ENCODE peak calls at places on chromosomes 13 and 19, in six cellular contexts. One of them, this sample, is unnamed.

GRCh38 chr13:48222358-48223015 is 10.5 kb upstream of the ITM2B start:
- DNase-seq in NCI-H187: no peak
- DNase-seq in stimulated activated CD8-positive, alpha-beta memory T cell treated with anti-CD3 and anti-CD28 coated beads, Interleukin-7, amount 100 ng/mL, for 1 hour: no peak
- DNase-seq in CD8-positive, alpha-beta T cell: no peak
- DNase-seq in AG09309: no peak
- DNase-seq in stimulated activated CD4-positive, alpha-beta T cell treated with anti-CD3 and anti-CD28 coated beads, TNF-alpha, amount 100 ng/mL, for 48 hours: no peak
- DNase-seq in this sample: no peak

GRCh38 chr19:4130635-4131438 is 6.9 kb upstream of the MAP2K2 start:
- DNase-seq in NCI-H187: no peak
- DNase-seq in stimulated activated CD4-positive, alpha-beta T cell treated with anti-CD3 and anti-CD28 coated beads, TNF-alpha, amount 100 ng/mL, for 48 hours: no peak
- DNase-seq in CD8-positive, alpha-beta T cell: no peak
- DNase-seq in stimulated activated CD8-positive, alpha-beta memory T cell treated with anti-CD3 and anti-CD28 coated beads, Interleukin-7, amount 100 ng/mL, for 1 hour: no peak
- DNase-seq in AG09309: no peak
- DNase-seq in this sample: peak; percentile 66

GRCh38 chr13:48403151-48403631 is 9.7 kb downstream of the LPAR6 start:
- DNase-seq in AG09309: no peak
- DNase-seq in stimulated activated CD4-positive, alpha-beta T cell treated with anti-CD3 and anti-CD28 coated beads, TNF-alpha, amount 100 ng/mL, for 48 hours: no peak
- DNase-seq in stimulated activated CD8-positive, alpha-beta memory T cell treated with anti-CD3 and anti-CD28 coated beads, Interleukin-7, amount 100 ng/mL, for 1 hour: no peak
- DNase-seq in NCI-H187: no peak
- DNase-seq in CD8-positive, alpha-beta T cell: no peak
- DNase-seq in this sample: no peak

GRCh38 chr19:49669511-49669910 is 3.8 kb downstream of the BCL2L12 start:
- DNase-seq in stimulated activated CD8-positive, alpha-beta memory T cell treated with anti-CD3 and anti-CD28 coated beads, Interleukin-7, amount 100 ng/mL, for 1 hour: no peak
- DNase-seq in stimulated activated CD4-positive, alpha-beta T cell treated with anti-CD3 and anti-CD28 coated beads, TNF-alpha, amount 100 ng/mL, for 48 hours: no peak
- DNase-seq in NCI-H187: no peak
- DNase-seq in AG09309: no peak
- DNase-seq in CD8-positive, alpha-beta T cell: no peak
- DNase-seq in this sample: no peak

GRCh38 chr13:95524270-95524901 is 28.1 kb upstream of the CLDN10 start:
- DNase-seq in CD8-positive, alpha-beta T cell: no peak
- DNase-seq in stimulated activated CD4-positive, alpha-beta T cell treated with anti-CD3 and anti-CD28 coated beads, TNF-alpha, amount 100 ng/mL, for 48 hours: no peak
- DNase-seq in NCI-H187: no peak
- DNase-seq in AG09309: no peak
- DNase-seq in stimulated activated CD8-positive, alpha-beta memory T cell treated with anti-CD3 and anti-CD28 coated beads, Interleukin-7, amount 100 ng/mL, for 1 hour: no peak
- DNase-seq in this sample: no peak

GRCh38 chr19:55637534-55637933 is 3.3 kb upstream of the ZNF580 start:
- DNase-seq in stimulated activated CD4-positive, alpha-beta T cell treated with anti-CD3 and anti-CD28 coated beads, TNF-alpha, amount 100 ng/mL, for 48 hours: no peak
- DNase-seq in NCI-H187: no peak
- DNase-seq in stimulated activated CD8-positive, alpha-beta memory T cell treated with anti-CD3 and anti-CD28 coated beads, Interleukin-7, amount 100 ng/mL, for 1 hour: no peak
- DNase-seq in CD8-positive, alpha-beta T cell: no peak
- DNase-seq in AG09309: no peak
- DNase-seq in this sample: no peak

GRCh38 chr19:46609511-46610412 is 8.6 kb downstream of the CALM3 start:
- DNase-seq in stimulated activated CD4-positive, alpha-beta T cell treated with anti-CD3 and anti-CD28 coated beads, TNF-alpha, amount 100 ng/mL, for 48 hours: no peak
- DNase-seq in CD8-positive, alpha-beta T cell: no peak
- DNase-seq in NCI-H187: no peak
- DNase-seq in AG09309: no peak
- DNase-seq in stimulated activated CD8-positive, alpha-beta memory T cell treated with anti-CD3 and anti-CD28 coated beads, Interleukin-7, amount 100 ng/mL, for 1 hour: no peak
- DNase-seq in this sample: no peak

GRCh38 chr19:39645800-39646411 is 9.8 kb upstream of the LGALS16 start:
- DNase-seq in AG09309: no peak
- DNase-seq in stimulated activated CD4-positive, alpha-beta T cell treated with anti-CD3 and anti-CD28 coated beads, TNF-alpha, amount 100 ng/mL, for 48 hours: no peak
- DNase-seq in NCI-H187: no peak
- DNase-seq in CD8-positive, alpha-beta T cell: no peak
- DNase-seq in stimulated activated CD8-positive, alpha-beta memory T cell treated with anti-CD3 and anti-CD28 coated beads, Interleukin-7, amount 100 ng/mL, for 1 hour: no peak
- DNase-seq in this sample: no peak

GRCh38 chr19:18438331-18439024 is 545 bp upstream of the ISYNA1 start:
- DNase-seq in NCI-H187: no peak
- DNase-seq in stimulated activated CD8-positive, alpha-beta memory T cell treated with anti-CD3 and anti-CD28 coated beads, Interleukin-7, amount 100 ng/mL, for 1 hour: no peak
- DNase-seq in stimulated activated CD4-positive, alpha-beta T cell treated with anti-CD3 and anti-CD28 coated beads, TNF-alpha, amount 100 ng/mL, for 48 hours: no peak
- DNase-seq in CD8-positive, alpha-beta T cell: no peak
- DNase-seq in AG09309: no peak
- DNase-seq in this sample: no peak

GRCh38 chr19:34482380-34483250 is 1.1 kb downstream of the WTIP start:
- DNase-seq in AG09309: no peak
- DNase-seq in NCI-H187: no peak
- DNase-seq in stimulated activated CD8-positive, alpha-beta memory T cell treated with anti-CD3 and anti-CD28 coated beads, Interleukin-7, amount 100 ng/mL, for 1 hour: no peak
- DNase-seq in stimulated activated CD4-positive, alpha-beta T cell treated with anti-CD3 and anti-CD28 coated beads, TNF-alpha, amount 100 ng/mL, for 48 hours: no peak
- DNase-seq in CD8-positive, alpha-beta T cell: no peak
- DNase-seq in this sample: no peak

GRCh38 chr19:1612114-1613086 is 7.1 kb upstream of the UQCR11 start:
- DNase-seq in NCI-H187: no peak
- DNase-seq in stimulated activated CD8-positive, alpha-beta memory T cell treated with anti-CD3 and anti-CD28 coated beads, Interleukin-7, amount 100 ng/mL, for 1 hour: no peak
- DNase-seq in stimulated activated CD4-positive, alpha-beta T cell treated with anti-CD3 and anti-CD28 coated beads, TNF-alpha, amount 100 ng/mL, for 48 hours: no peak
- DNase-seq in AG09309: no peak
- DNase-seq in CD8-positive, alpha-beta T cell: no peak
- DNase-seq in this sample: no peak

GRCh38 chr19:19385900-19386339 is 19.6 kb upstream of the GATAD2A start:
- DNase-seq in CD8-positive, alpha-beta T cell: peak; percentile 57
- DNase-seq in AG09309: no peak
- DNase-seq in stimulated activated CD4-positive, alpha-beta T cell treated with anti-CD3 and anti-CD28 coated beads, TNF-alpha, amount 100 ng/mL, for 48 hours: peak; percentile 37
- DNase-seq in stimulated activated CD8-positive, alpha-beta memory T cell treated with anti-CD3 and anti-CD28 coated beads, Interleukin-7, amount 100 ng/mL, for 1 hour: no peak
- DNase-seq in NCI-H187: no peak
- DNase-seq in this sample: no peak

GRCh38 chr19:34555447-34555846 is 73.9 kb downstream of the WTIP start:
- DNase-seq in NCI-H187: no peak
- DNase-seq in CD8-positive, alpha-beta T cell: no peak
- DNase-seq in stimulated activated CD8-positive, alpha-beta memory T cell treated with anti-CD3 and anti-CD28 coated beads, Interleukin-7, amount 100 ng/mL, for 1 hour: no peak
- DNase-seq in stimulated activated CD4-positive, alpha-beta T cell treated with anti-CD3 and anti-CD28 coated beads, TNF-alpha, amount 100 ng/mL, for 48 hours: no peak
- DNase-seq in AG09309: no peak
- DNase-seq in this sample: no peak

GRCh38 chr13:21051675-21052074 is 9.7 kb downstream of the LATS2 start:
- DNase-seq in AG09309: no peak
- DNase-seq in stimulated activated CD4-positive, alpha-beta T cell treated with anti-CD3 and anti-CD28 coated beads, TNF-alpha, amount 100 ng/mL, for 48 hours: no peak
- DNase-seq in CD8-positive, alpha-beta T cell: no peak
- DNase-seq in NCI-H187: no peak
- DNase-seq in stimulated activated CD8-positive, alpha-beta memory T cell treated with anti-CD3 and anti-CD28 coated beads, Interleukin-7, amount 100 ng/mL, for 1 hour: no peak
- DNase-seq in this sample: no peak

GRCh38 chr19:49338023-49338677 is 2.9 kb downstream of the CD37 start:
- DNase-seq in CD8-positive, alpha-beta T cell: no peak
- DNase-seq in NCI-H187: no peak
- DNase-seq in stimulated activated CD8-positive, alpha-beta memory T cell treated with anti-CD3 and anti-CD28 coated beads, Interleukin-7, amount 100 ng/mL, for 1 hour: no peak
- DNase-seq in stimulated activated CD4-positive, alpha-beta T cell treated with anti-CD3 and anti-CD28 coated beads, TNF-alpha, amount 100 ng/mL, for 48 hours: no peak
- DNase-seq in AG09309: no peak
- DNase-seq in this sample: no peak

GRCh38 chr13:86601351-86601750 is 802.1 kb upstream of the SLITRK6 start:
- DNase-seq in NCI-H187: no peak
- DNase-seq in stimulated activated CD4-positive, alpha-beta T cell treated with anti-CD3 and anti-CD28 coated beads, TNF-alpha, amount 100 ng/mL, for 48 hours: no peak
- DNase-seq in AG09309: no peak
- DNase-seq in stimulated activated CD8-positive, alpha-beta memory T cell treated with anti-CD3 and anti-CD28 coated beads, Interleukin-7, amount 100 ng/mL, for 1 hour: no peak
- DNase-seq in CD8-positive, alpha-beta T cell: no peak
- DNase-seq in this sample: no peak

GRCh38 chr19:5340637-5341447 is at the start of gene PTPRS:
- DNase-seq in NCI-H187: peak; percentile 43
- DNase-seq in AG09309: no peak
- DNase-seq in CD8-positive, alpha-beta T cell: peak; percentile 85
- DNase-seq in stimulated activated CD4-positive, alpha-beta T cell treated with anti-CD3 and anti-CD28 coated beads, TNF-alpha, amount 100 ng/mL, for 48 hours: peak; percentile 36
- DNase-seq in stimulated activated CD8-positive, alpha-beta memory T cell treated with anti-CD3 and anti-CD28 coated beads, Interleukin-7, amount 100 ng/mL, for 1 hour: peak; percentile 34
- DNase-seq in this sample: peak; percentile 26

GRCh38 chr19:12482505-12482886 is 2.1 kb downstream of the ZNF709 start:
- DNase-seq in stimulated activated CD4-positive, alpha-beta T cell treated with anti-CD3 and anti-CD28 coated beads, TNF-alpha, amount 100 ng/mL, for 48 hours: no peak
- DNase-seq in CD8-positive, alpha-beta T cell: no peak
- DNase-seq in stimulated activated CD8-positive, alpha-beta memory T cell treated with anti-CD3 and anti-CD28 coated beads, Interleukin-7, amount 100 ng/mL, for 1 hour: no peak
- DNase-seq in AG09309: no peak
- DNase-seq in NCI-H187: no peak
- DNase-seq in this sample: no peak

GRCh38 chr13:76879211-76879875 is 6.9 kb downstream of the KCTD12 start:
- DNase-seq in AG09309: peak; percentile 79
- DNase-seq in stimulated activated CD8-positive, alpha-beta memory T cell treated with anti-CD3 and anti-CD28 coated beads, Interleukin-7, amount 100 ng/mL, for 1 hour: peak; percentile 16
- DNase-seq in NCI-H187: no peak
- DNase-seq in CD8-positive, alpha-beta T cell: peak; percentile 63
- DNase-seq in stimulated activated CD4-positive, alpha-beta T cell treated with anti-CD3 and anti-CD28 coated beads, TNF-alpha, amount 100 ng/mL, for 48 hours: peak; percentile 29
- DNase-seq in this sample: no peak

GRCh38 chr19:48683349-48683748 is 10.5 kb upstream of the NTN5 start:
- DNase-seq in AG09309: no peak
- DNase-seq in NCI-H187: no peak
- DNase-seq in stimulated activated CD8-positive, alpha-beta memory T cell treated with anti-CD3 and anti-CD28 coated beads, Interleukin-7, amount 100 ng/mL, for 1 hour: peak; percentile 5
- DNase-seq in stimulated activated CD4-positive, alpha-beta T cell treated with anti-CD3 and anti-CD28 coated beads, TNF-alpha, amount 100 ng/mL, for 48 hours: no peak
- DNase-seq in CD8-positive, alpha-beta T cell: peak; percentile 44
- DNase-seq in this sample: no peak

GRCh38 chr19:13060964-13061927 is 41.4 kb downstream of the LYL1 start:
- DNase-seq in AG09309: no peak
- DNase-seq in CD8-positive, alpha-beta T cell: peak; percentile 82
- DNase-seq in stimulated activated CD8-positive, alpha-beta memory T cell treated with anti-CD3 and anti-CD28 coated beads, Interleukin-7, amount 100 ng/mL, for 1 hour: peak; percentile 71
- DNase-seq in NCI-H187: peak; percentile 22
- DNase-seq in stimulated activated CD4-positive, alpha-beta T cell treated with anti-CD3 and anti-CD28 coated beads, TNF-alpha, amount 100 ng/mL, for 48 hours: peak; percentile 40
- DNase-seq in this sample: no peak

GRCh38 chr19:11451942-11452813 is 16.7 kb downstream of the PRKCSH start:
- DNase-seq in CD8-positive, alpha-beta T cell: no peak
- DNase-seq in stimulated activated CD8-positive, alpha-beta memory T cell treated with anti-CD3 and anti-CD28 coated beads, Interleukin-7, amount 100 ng/mL, for 1 hour: no peak
- DNase-seq in NCI-H187: no peak
- DNase-seq in AG09309: no peak
- DNase-seq in stimulated activated CD4-positive, alpha-beta T cell treated with anti-CD3 and anti-CD28 coated beads, TNF-alpha, amount 100 ng/mL, for 48 hours: no peak
- DNase-seq in this sample: no peak

GRCh38 chr19:48403606-48404005 is 10.1 kb downstream of the GRIN2D start:
- DNase-seq in stimulated activated CD4-positive, alpha-beta T cell treated with anti-CD3 and anti-CD28 coated beads, TNF-alpha, amount 100 ng/mL, for 48 hours: no peak
- DNase-seq in AG09309: no peak
- DNase-seq in stimulated activated CD8-positive, alpha-beta memory T cell treated with anti-CD3 and anti-CD28 coated beads, Interleukin-7, amount 100 ng/mL, for 1 hour: no peak
- DNase-seq in CD8-positive, alpha-beta T cell: peak; percentile 45
- DNase-seq in NCI-H187: no peak
- DNase-seq in this sample: no peak

GRCh38 chr19:37903096-37903495 is 3.3 kb downstream of the WDR87 start:
- DNase-seq in AG09309: no peak
- DNase-seq in CD8-positive, alpha-beta T cell: no peak
- DNase-seq in NCI-H187: no peak
- DNase-seq in stimulated activated CD8-positive, alpha-beta memory T cell treated with anti-CD3 and anti-CD28 coated beads, Interleukin-7, amount 100 ng/mL, for 1 hour: no peak
- DNase-seq in stimulated activated CD4-positive, alpha-beta T cell treated with anti-CD3 and anti-CD28 coated beads, TNF-alpha, amount 100 ng/mL, for 48 hours: no peak
- DNase-seq in this sample: no peak

GRCh38 chr19:15010497-15011255 is 31.0 kb upstream of the SLC1A6 start:
- DNase-seq in NCI-H187: no peak
- DNase-seq in stimulated activated CD4-positive, alpha-beta T cell treated with anti-CD3 and anti-CD28 coated beads, TNF-alpha, amount 100 ng/mL, for 48 hours: no peak
- DNase-seq in stimulated activated CD8-positive, alpha-beta memory T cell treated with anti-CD3 and anti-CD28 coated beads, Interleukin-7, amount 100 ng/mL, for 1 hour: no peak
- DNase-seq in AG09309: no peak
- DNase-seq in CD8-positive, alpha-beta T cell: no peak
- DNase-seq in this sample: no peak

GRCh38 chr19:35713904-35714440 is 3.8 kb upstream of the KMT2B start:
- DNase-seq in stimulated activated CD8-positive, alpha-beta memory T cell treated with anti-CD3 and anti-CD28 coated beads, Interleukin-7, amount 100 ng/mL, for 1 hour: no peak
- DNase-seq in AG09309: no peak
- DNase-seq in NCI-H187: no peak
- DNase-seq in CD8-positive, alpha-beta T cell: no peak
- DNase-seq in stimulated activated CD4-positive, alpha-beta T cell treated with anti-CD3 and anti-CD28 coated beads, TNF-alpha, amount 100 ng/mL, for 48 hours: no peak
- DNase-seq in this sample: no peak

GRCh38 chr19:43768273-43769050 is 12.3 kb downstream of the KCNN4 start:
- DNase-seq in AG09309: no peak
- DNase-seq in NCI-H187: no peak
- DNase-seq in stimulated activated CD4-positive, alpha-beta T cell treated with anti-CD3 and anti-CD28 coated beads, TNF-alpha, amount 100 ng/mL, for 48 hours: no peak
- DNase-seq in CD8-positive, alpha-beta T cell: no peak
- DNase-seq in stimulated activated CD8-positive, alpha-beta memory T cell treated with anti-CD3 and anti-CD28 coated beads, Interleukin-7, amount 100 ng/mL, for 1 hour: no peak
- DNase-seq in this sample: no peak

GRCh38 chr19:48813123-48813911 is 2.5 kb upstream of the BCAT2 start:
- DNase-seq in CD8-positive, alpha-beta T cell: no peak
- DNase-seq in stimulated activated CD8-positive, alpha-beta memory T cell treated with anti-CD3 and anti-CD28 coated beads, Interleukin-7, amount 100 ng/mL, for 1 hour: no peak
- DNase-seq in stimulated activated CD4-positive, alpha-beta T cell treated with anti-CD3 and anti-CD28 coated beads, TNF-alpha, amount 100 ng/mL, for 48 hours: no peak
- DNase-seq in AG09309: no peak
- DNase-seq in NCI-H187: no peak
- DNase-seq in this sample: no peak

GRCh38 chr13:34162545-34162936 is 344.6 kb downstream of the RFC3 start:
- DNase-seq in stimulated activated CD8-positive, alpha-beta memory T cell treated with anti-CD3 and anti-CD28 coated beads, Interleukin-7, amount 100 ng/mL, for 1 hour: no peak
- DNase-seq in CD8-positive, alpha-beta T cell: no peak
- DNase-seq in AG09309: peak; percentile 34
- DNase-seq in stimulated activated CD4-positive, alpha-beta T cell treated with anti-CD3 and anti-CD28 coated beads, TNF-alpha, amount 100 ng/mL, for 48 hours: no peak
- DNase-seq in NCI-H187: no peak
- DNase-seq in this sample: no peak

GRCh38 chr19:11018179-11018578 is 57.3 kb downstream of the SMARCA4 start:
- DNase-seq in CD8-positive, alpha-beta T cell: no peak
- DNase-seq in NCI-H187: no peak
- DNase-seq in stimulated activated CD8-positive, alpha-beta memory T cell treated with anti-CD3 and anti-CD28 coated beads, Interleukin-7, amount 100 ng/mL, for 1 hour: no peak
- DNase-seq in stimulated activated CD4-positive, alpha-beta T cell treated with anti-CD3 and anti-CD28 coated beads, TNF-alpha, amount 100 ng/mL, for 48 hours: no peak
- DNase-seq in AG09309: no peak
- DNase-seq in this sample: no peak

GRCh38 chr13:104043184-104043583 is 977.0 kb upstream of the SLC10A2 start:
- DNase-seq in stimulated activated CD8-positive, alpha-beta memory T cell treated with anti-CD3 and anti-CD28 coated beads, Interleukin-7, amount 100 ng/mL, for 1 hour: no peak
- DNase-seq in stimulated activated CD4-positive, alpha-beta T cell treated with anti-CD3 and anti-CD28 coated beads, TNF-alpha, amount 100 ng/mL, for 48 hours: no peak
- DNase-seq in NCI-H187: no peak
- DNase-seq in CD8-positive, alpha-beta T cell: no peak
- DNase-seq in AG09309: no peak
- DNase-seq in this sample: no peak